ENCODE peak calls at places on chromosomes 7 and 10, in five cellular contexts. M, H, C, K and N are unnamed samples.

GRCh38 chr7:45088821-45089313 is at the start of gene NACAD:
- DNase-seq in M (no peak), H (peak), C (peak), K (peak), N (no peak)

GRCh38 chr7:81482600-81483186 is 287.2 kb downstream of the HGF start:
- DNase-seq in M (no peak), H (no peak), C (peak), K (peak), N (peak)

GRCh38 chr10:47230957-47231356 is 69.0 kb upstream of the GDF10 start:
- DNase-seq in M (no peak), H (no peak), C (no peak), K (no peak), N (no peak)

GRCh38 chr7:138802706-138803105 is 4.7 kb upstream of the ATP6V0A4 start:
- DNase-seq in M (no peak), H (no peak), C (no peak), K (no peak), N (no peak)

GRCh38 chr10:30176776-30177533 is 117.6 kb upstream of the JCAD start:
- DNase-seq in M (no peak), H (no peak), C (no peak), K (no peak), N (peak)

GRCh38 chr7:16982640-16983103 is 100.9 kb upstream of the AGR3 start:
- DNase-seq in M (no peak), H (no peak), C (peak), K (peak), N (peak)

GRCh38 chr10:938954-939678 is 7.6 kb upstream of the LARP4B start:
- DNase-seq in M (no peak), H (no peak), C (no peak), K (no peak), N (no peak)

GRCh38 chr10:91418417-91418816 is 8.3 kb downstream of the HECTD2 start:
- DNase-seq in M (no peak), H (no peak), C (no peak), K (no peak), N (no peak)

GRCh38 chr10:120989279-120989678 is 138.1 kb downstream of the WDR11 start:
- DNase-seq in M (no peak), H (no peak), C (no peak), K (no peak), N (no peak)

GRCh38 chr10:24153537-24153936 is 55.4 kb upstream of the KIAA1217 start:
- DNase-seq in M (no peak), H (no peak), C (no peak), K (no peak), N (no peak)

GRCh38 chr10:69458426-69459100 is 7.3 kb downstream of the TSPAN15 start:
- DNase-seq in M (no peak), H (peak), C (no peak), K (no peak), N (no peak)

GRCh38 chr10:113301342-113301984 is 251.4 kb upstream of the HABP2 start:
- DNase-seq in M (no peak), H (no peak), C (no peak), K (no peak), N (no peak)

GRCh38 chr10:33160151-33160550 is 174.3 kb downstream of the NRP1 start:
- DNase-seq in M (no peak), H (no peak), C (no peak), K (no peak), N (no peak)

GRCh38 chr10:129978980-129979379 is 14.9 kb upstream of the EBF3 start:
- DNase-seq in M (no peak), H (no peak), C (no peak), K (no peak), N (no peak)

GRCh38 chr10:79402951-79403350 is 42.5 kb downstream of the ZCCHC24 start:
- DNase-seq in M (no peak), H (no peak), C (no peak), K (no peak), N (no peak)

GRCh38 chr7:128872394-128872824 is 9.8 kb downstream of the ATP6V1F start:
- DNase-seq in M (no peak), H (no peak), C (no peak), K (no peak), N (no peak)

GRCh38 chr10:133439517-133440461 is 14.0 kb upstream of the SCART1 start:
- DNase-seq in M (peak), H (peak), C (no peak), K (no peak), N (no peak)

GRCh38 chr10:33267708-33268107 is 66.8 kb downstream of the NRP1 start:
- DNase-seq in M (no peak), H (no peak), C (no peak), K (no peak), N (no peak)

GRCh38 chr10:69703766-69704191 is 73.7 kb downstream of the FAM241B start:
- DNase-seq in M (no peak), H (no peak), C (peak), K (peak), N (peak)

GRCh38 chr7:17038783-17039170 is 157.0 kb upstream of the AGR3 start:
- DNase-seq in M (no peak), H (no peak), C (peak), K (peak), N (no peak)

GRCh38 chr10:33979195-33979594 is 644.7 kb upstream of the NRP1 start:
- DNase-seq in M (no peak), H (no peak), C (no peak), K (no peak), N (no peak)

GRCh38 chr10:22927661-22928403 is at the start of gene ARMC3:
- DNase-seq in M (peak), H (peak), C (peak), K (peak), N (no peak)

GRCh38 chr10:86139066-86139657 is 227.4 kb downstream of the GRID1 start:
- DNase-seq in M (peak), H (peak), C (peak), K (no peak), N (no peak)

GRCh38 chr7:96527133-96527827 is 182.4 kb downstream of the SEM1 start:
- DNase-seq in M (no peak), H (no peak), C (no peak), K (peak), N (no peak)

GRCh38 chr10:103535595-103535994 is 42.1 kb downstream of the NEURL1 start:
- DNase-seq in M (no peak), H (no peak), C (no peak), K (no peak), N (no peak)

GRCh38 chr10:95988702-95989101 is 54.7 kb upstream of the CCNJ start:
- DNase-seq in M (no peak), H (no peak), C (no peak), K (no peak), N (no peak)

GRCh38 chr10:3624367-3624766 is 160.6 kb downstream of the KLF6 start:
- DNase-seq in M (no peak), H (no peak), C (peak), K (peak), N (peak)

GRCh38 chr7:132242192-132242812 is 334.0 kb downstream of the PLXNA4 start:
- DNase-seq in M (no peak), H (no peak), C (no peak), K (no peak), N (no peak)

GRCh38 chr7:12674861-12675260 is 12.6 kb upstream of the ARL4A start:
- DNase-seq in M (no peak), H (no peak), C (peak), K (peak), N (peak)

GRCh38 chr10:86536294-86536861 is 14.8 kb upstream of the WAPL start:
- DNase-seq in M (peak), H (peak), C (no peak), K (no peak), N (no peak)